ENCODE peak calls at places on chromosomes 11 and 22, in five cellular contexts. J, W, U, O and A are unnamed samples.

GRCh38 chr11:116427903-116428637 is 344.7 kb downstream of the BUD13 start:
- DNase-seq in O (no peak), J (no peak), W (peak), U (no peak), A (no peak)

GRCh38 chr11:43923327-43924111 is 18.9 kb upstream of the C11orf96 start:
- DNase-seq in O (peak), J (peak), W (no peak), U (no peak), A (no peak)

GRCh38 chr22:17969732-17970131 is 54.6 kb downstream of the MICAL3 start:
- DNase-seq in W (no peak), U (no peak), O (no peak), J (peak), A (no peak)

GRCh38 chr11:112400615-112401014 is 140.0 kb upstream of the PLET1 start:
- DNase-seq in J (no peak), O (no peak), U (no peak), W (no peak), A (no peak)

GRCh38 chr11:97977726-97978125 is 1043.0 kb upstream of the CNTN5 start:
- DNase-seq in U (no peak), W (no peak), J (no peak), O (no peak), A (no peak)

GRCh38 chr11:46738887-46739286 is 19.9 kb downstream of the F2 start:
- DNase-seq in W (no peak), J (peak), O (peak), U (no peak), A (no peak)

GRCh38 chr11:13535819-13536218 is 40.0 kb upstream of the PTH start:
- DNase-seq in O (no peak), J (no peak), U (no peak), W (no peak), A (no peak)

GRCh38 chr11:71489311-71490043 is 36.5 kb downstream of the NADSYN1 start:
- DNase-seq in O (no peak), U (no peak), W (peak), J (no peak), A (no peak)

GRCh38 chr11:86523738-86524602 is 148.4 kb downstream of the ME3 start:
- DNase-seq in U (no peak), J (peak), O (no peak), W (peak), A (no peak)

DNA sequence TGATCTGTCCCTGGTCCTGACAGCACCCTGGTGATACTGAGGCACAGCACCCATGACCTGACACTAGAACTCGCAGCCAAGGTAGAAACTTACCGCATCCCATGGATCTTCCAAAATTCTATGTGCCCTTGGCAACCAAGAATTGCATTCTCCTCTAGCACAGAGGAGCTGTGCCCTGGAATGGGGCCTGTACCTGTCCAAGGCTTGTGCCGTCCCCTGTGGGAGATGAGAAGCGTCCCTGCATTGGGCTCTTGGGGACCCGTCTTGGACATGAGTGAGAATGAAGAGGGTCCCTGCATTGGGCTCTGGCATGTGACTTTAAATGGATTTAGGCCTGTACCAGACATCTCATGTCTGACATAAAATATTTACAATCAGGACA is 67.1 kb downstream of the GGTLC2 start:
- DNase-seq in U (no peak), O (no peak), W (no peak), J (no peak), A (no peak)
- TF ChIP-seq CTCF in U (no peak), O (no peak), W (no peak), J (no peak), A (no peak)

GRCh38 chr11:6640036-6640984 is 15.3 kb downstream of the DCHS1 start:
- DNase-seq in W (no peak), O (peak), U (no peak), J (no peak), A (no peak)

GRCh38 chr11:6636480-6636879 is 17.3 kb upstream of the TPP1 start:
- DNase-seq in W (no peak), J (no peak), U (no peak), O (no peak), A (no peak)

GRCh38 chr11:6637871-6638270 is 17.7 kb downstream of the DCHS1 start:
- DNase-seq in U (no peak), O (peak), W (no peak), J (peak), A (no peak)

GRCh38 chr11:6640985-6641701 is 14.5 kb downstream of the DCHS1 start:
- DNase-seq in J (no peak), O (peak), U (no peak), W (no peak), A (no peak)

GRCh38 chr11:6638437-6638836 is 17.2 kb downstream of the DCHS1 start:
- DNase-seq in U (no peak), J (peak), W (no peak), O (no peak), A (no peak)
- TF ChIP-seq CTCF in U (no peak), J (no peak), W (no peak), O (no peak), A (no peak)

DNA sequence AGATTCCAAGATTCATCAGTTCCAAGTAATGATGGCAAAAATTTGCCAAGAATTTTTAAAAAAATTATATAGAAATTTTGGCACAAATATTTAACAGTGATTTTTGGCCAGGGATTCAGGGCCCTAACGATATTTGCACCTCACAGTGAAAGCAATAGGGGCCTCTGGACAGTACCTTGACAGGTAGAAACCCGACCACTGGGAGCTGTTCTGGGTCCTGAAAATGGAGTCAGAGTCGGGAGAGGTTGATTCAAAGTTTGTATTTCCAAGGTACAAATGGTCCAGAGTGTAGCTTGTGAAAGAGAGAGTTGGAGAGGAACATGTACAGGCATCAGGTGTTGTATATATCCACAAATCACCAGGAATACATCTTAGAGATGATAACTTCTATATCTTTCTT is 41.6 kb downstream of the MRGPRX2 start:
- DNase-seq in J (no peak), U (no peak), O (no peak), W (peak), A (no peak)
- TF ChIP-seq CTCF in J (no peak), U (no peak), O (no peak), W (no peak), A (no peak)

GRCh38 chr11:59548309-59548656 is 36.9 kb downstream of the OR4D9 start:
- DNase-seq in O (no peak), J (no peak), U (no peak), W (no peak), A (no peak)

GRCh38 chr11:59550842-59551650 is 39.7 kb downstream of the OR4D9 start:
- DNase-seq in W (peak), U (peak), O (peak), J (peak), A (peak)

GRCh38 chr11:59552844-59553243 is 41.5 kb downstream of the OR4D9 start:
- DNase-seq in U (no peak), W (no peak), O (no peak), J (no peak), A (no peak)

GRCh38 chr11:59551651-59552521 is 40.5 kb downstream of the OR4D9 start:
- DNase-seq in O (no peak), U (no peak), W (peak), J (peak), A (no peak)

GRCh38 chr11:59550368-59550841 is 39.1 kb downstream of the OR4D9 start:
- DNase-seq in O (peak), U (no peak), W (peak), J (peak), A (peak)
- TF ChIP-seq CTCF in O (peak), U (peak), W (peak), J (peak), A (peak)

GRCh38 chr11:59102259-59102765 is 4.7 kb upstream of the FAM111B start:
- DNase-seq in W (no peak), J (peak), U (no peak), O (peak), A (no peak)
- TF ChIP-seq CTCF in W (no peak), J (peak), U (no peak), O (no peak), A (no peak)

DNA sequence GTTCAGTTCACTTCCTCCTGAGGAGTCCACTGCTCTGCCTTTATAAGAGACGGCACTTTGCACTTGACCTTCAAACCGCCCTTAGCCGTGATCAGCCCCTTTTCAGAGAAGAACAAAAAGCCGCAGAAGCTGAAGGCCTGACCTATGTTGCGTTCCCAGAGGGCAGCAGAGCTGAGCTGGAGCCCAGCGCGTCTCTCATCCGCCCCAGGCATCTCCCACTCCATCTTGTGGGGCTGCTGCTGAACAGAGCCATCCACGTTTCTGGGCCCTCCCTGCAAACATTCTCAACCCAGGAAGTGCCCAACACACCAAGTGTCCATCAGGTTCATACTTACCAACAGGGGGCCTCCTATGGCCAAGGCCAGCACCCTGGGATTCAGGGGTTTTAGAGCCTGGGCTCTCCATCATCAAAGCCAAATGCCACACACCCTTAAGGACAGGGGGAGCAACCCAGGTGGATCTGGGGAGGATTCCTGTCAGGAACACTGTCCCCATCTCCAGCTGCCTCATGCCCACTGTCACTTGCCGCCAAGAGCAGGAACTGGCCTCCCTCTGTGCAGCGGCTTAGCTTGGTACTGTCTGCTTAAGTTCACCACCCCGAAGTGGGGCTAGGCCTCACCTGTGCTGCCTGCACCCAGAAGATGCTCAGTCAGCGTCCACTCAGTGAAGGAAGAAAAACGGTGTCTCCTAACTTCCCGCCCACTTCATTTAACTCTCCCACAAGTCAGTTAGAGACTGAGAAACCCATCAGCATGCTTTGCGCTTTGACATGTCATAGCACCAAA is 16.0 kb upstream of the EFCAB6 start:
- DNase-seq in O (peak), U (no peak), W (no peak), J (no peak), A (no peak)
- TF ChIP-seq CTCF in O (no peak), U (no peak), W (no peak), J (no peak), A (no peak)

GRCh38 chr11:68905421-68906360 is 2.0 kb downstream of the IGHMBP2 start:
- DNase-seq in U (no peak), J (no peak), W (no peak), O (peak), A (no peak)

GRCh38 chr11:68904458-68904847 is 762 bp downstream of the IGHMBP2 start:
- DNase-seq in J (no peak), O (no peak), U (no peak), W (no peak), A (no peak)

GRCh38 chr11:68903631-68904457 is at the start of the genes IGHMBP2 and MRPL21:
- DNase-seq in J (peak), U (no peak), O (peak), W (peak), A (peak)

GRCh38 chr11:68900835-68901381 is 2.7 kb downstream of the MRPL21 start:
- DNase-seq in O (no peak), W (no peak), U (no peak), J (no peak), A (no peak)

GRCh38 chr11:68903288-68903630 is 373 bp downstream of the MRPL21 start:
- DNase-seq in J (no peak), O (no peak), U (no peak), W (no peak), A (no peak)
- TF ChIP-seq CTCF in J (no peak), O (no peak), U (no peak), W (no peak), A (no peak)

GRCh38 chr22:24937114-24937513 is 9.4 kb downstream of the LHFPL7 start:
- DNase-seq in W (no peak), U (no peak), O (no peak), J (no peak), A (no peak)
- TF ChIP-seq CTCF in W (peak), U (no peak), O (peak), J (no peak), A (no peak)

GRCh38 chr11:70079691-70080090 is 1.6 kb downstream of the ANO1 start:
- DNase-seq in O (peak), W (no peak), J (no peak), U (no peak), A (no peak)

GRCh38 chr11:70080763-70081162 is 2.6 kb downstream of the ANO1 start:
- DNase-seq in O (peak), U (no peak), W (no peak), J (no peak), A (no peak)

GRCh38 chr11:70085815-70086769 is 8.0 kb downstream of the ANO1 start:
- DNase-seq in O (no peak), U (no peak), W (no peak), J (no peak), A (no peak)

GRCh38 chr11:70084046-70084984 is 6.2 kb downstream of the ANO1 start:
- DNase-seq in O (no peak), W (no peak), J (no peak), U (no peak), A (no peak)

GRCh38 chr11:70082829-70083228 is 4.7 kb downstream of the ANO1 start:
- DNase-seq in U (no peak), J (no peak), O (no peak), W (no peak), A (no peak)
- TF ChIP-seq CTCF in U (no peak), J (no peak), O (no peak), W (peak), A (no peak)

GRCh38 chr11:66158156-66158555 is 88.1 kb downstream of the PACS1 start:
- DNase-seq in J (no peak), W (no peak), U (no peak), O (no peak), A (no peak)

GRCh38 chr11:66154109-66154508 is 84.0 kb downstream of the PACS1 start:
- DNase-seq in W (no peak), U (no peak), O (no peak), J (no peak), A (no peak)

GRCh38 chr11:66159585-66159984 is 89.5 kb downstream of the PACS1 start:
- DNase-seq in J (no peak), U (no peak), O (no peak), W (no peak), A (no peak)

GRCh38 chr11:66155387-66156073 is 85.5 kb downstream of the PACS1 start:
- DNase-seq in W (no peak), U (no peak), J (no peak), O (no peak), A (no peak)

DNA sequence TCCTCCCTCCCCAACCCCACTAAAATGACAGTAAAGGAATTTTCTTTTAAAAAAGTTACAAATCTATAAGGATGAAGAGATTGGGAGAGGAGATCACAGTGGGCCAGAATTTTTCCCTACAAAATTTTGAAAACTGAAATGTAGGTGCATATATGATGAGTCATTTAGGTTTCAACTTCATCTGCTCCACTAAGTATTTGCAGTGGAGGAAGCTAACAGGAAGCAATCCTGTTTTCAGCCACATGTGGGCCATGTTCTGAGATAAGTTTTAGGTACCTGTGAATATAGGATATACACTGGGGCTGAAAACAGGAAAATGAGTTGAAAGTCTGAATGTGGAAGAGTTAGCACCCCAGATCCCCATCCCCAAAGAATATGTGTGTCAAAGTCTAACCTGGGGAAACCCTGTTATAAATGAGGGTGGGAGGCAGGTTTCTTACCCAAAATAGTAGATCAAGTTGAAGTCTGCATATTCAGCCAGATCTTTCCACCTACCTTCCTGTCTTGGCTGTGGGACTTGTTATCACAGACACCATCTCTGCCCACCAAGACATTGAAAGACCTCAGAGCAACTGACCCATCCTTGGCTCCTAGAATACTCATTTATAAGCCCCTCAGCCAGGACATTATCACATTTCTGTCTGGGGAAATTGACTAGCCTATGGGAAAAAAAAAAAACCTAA is 87.3 kb downstream of the PACS1 start:
- DNase-seq in W (no peak), U (no peak), J (no peak), O (no peak), A (no peak)
- TF ChIP-seq CTCF in W (no peak), U (no peak), J (no peak), O (no peak), A (no peak)